ENCODE peak calls at places on chromosomes 3 and 15, in four cellular contexts. Q, C, J and X are unnamed samples.

GRCh38 chr3:86269364-86270155 is 721.4 kb downstream of the VGLL3 start:
- DNase-seq in Q (no peak), C (no peak), J (no peak), X (no peak)

GRCh38 chr3:72155391-72156064 is 370.6 kb upstream of the PROK2 start:
- DNase-seq in J (peak; percentile 94), Q (peak; percentile 97), C (peak; percentile 94), X (no peak)

GRCh38 chr15:30973379-30973778 is 18.0 kb downstream of the MTMR10 start:
- DNase-seq in Q (no peak), J (no peak), C (no peak), X (no peak)

GRCh38 chr15:40357723-40358491 is at the start of gene DISP2:
- DNase-seq in Q (peak; percentile 76), J (peak; percentile 59), C (peak; percentile 86), X (peak; percentile 88)

GRCh38 chr15:78640840-78641733 is at the start of gene CHRNB4:
- DNase-seq in C (peak; percentile 41), J (no peak), Q (peak; percentile 27), X (no peak)

GRCh38 chr15:40937762-40938529 is 8.8 kb downstream of the DLL4 start:
- DNase-seq in C (no peak), Q (no peak), J (no peak), X (peak; percentile 37)

GRCh38 chr3:64856953-64857516 is 169.2 kb upstream of the ADAMTS9 start:
- DNase-seq in C (no peak), J (no peak), Q (no peak), X (no peak)

GRCh38 chr3:175009294-175009693 is 150.2 kb downstream of the NAALADL2 start:
- DNase-seq in Q (no peak), J (no peak), C (no peak), X (no peak)

GRCh38 chr3:161914703-161915102 is 418.1 kb downstream of the OTOL1 start:
- DNase-seq in C (peak; percentile 81), J (peak; percentile 81), Q (peak; percentile 77), X (peak; percentile 10)

GRCh38 chr3:152159328-152159727 is 109.4 kb upstream of the MBNL1 start:
- DNase-seq in C (peak; percentile 50), Q (peak; percentile 67), J (peak; percentile 87), X (no peak)

GRCh38 chr3:125479091-125479490 is 40.9 kb downstream of the SNX4 start:
- DNase-seq in C (no peak), J (peak; percentile 7), Q (no peak), X (no peak)

GRCh38 chr3:94967196-94967595 is 904.3 kb downstream of the NSUN3 start:
- DNase-seq in C (no peak), Q (no peak), J (no peak), X (no peak)

GRCh38 chr3:117589454-117589853 is 879.9 kb downstream of the TUSC7 start:
- DNase-seq in C (no peak), J (no peak), Q (no peak), X (no peak)

GRCh38 chr3:141830508-141830907 is 45.9 kb upstream of the ATP1B3 start:
- DNase-seq in C (peak; percentile 60), J (no peak), Q (peak; percentile 75), X (no peak)

GRCh38 chr15:100671858-100672543 is 69.6 kb downstream of the ASB7 start:
- DNase-seq in C (peak; percentile 68), J (peak; percentile 33), Q (peak; percentile 58), X (no peak)

GRCh38 chr15:31153531-31153930 is 52.0 kb upstream of the TRPM1 start:
- DNase-seq in J (no peak), Q (no peak), C (no peak), X (no peak)

GRCh38 chr3:24145481-24145880 is 200.4 kb downstream of the NR1D2 start:
- DNase-seq in C (peak; percentile 20), J (no peak), Q (peak; percentile 9), X (no peak)

GRCh38 chr3:42149537-42150426 is 58.6 kb downstream of the TRAK1 start:
- DNase-seq in C (no peak), J (no peak), Q (no peak), X (no peak)

GRCh38 chr3:69409831-69410230 is 23.9 kb upstream of the FRMD4B start:
- DNase-seq in Q (no peak), C (no peak), J (no peak), X (no peak)

GRCh38 chr15:77830041-77830440 is 197.3 kb upstream of the LINGO1 start:
- DNase-seq in C (peak; percentile 86), Q (peak; percentile 55), J (peak; percentile 37), X (no peak)

GRCh38 chr3:134965849-134966248 is 170.8 kb downstream of the EPHB1 start:
- DNase-seq in J (no peak), Q (no peak), C (no peak), X (no peak)

GRCh38 chr3:105823149-105823866 is 45.5 kb downstream of the CBLB start:
- DNase-seq in Q (peak; percentile 88), C (peak; percentile 85), J (peak; percentile 93), X (no peak)

GRCh38 chr3:3141939-3142338 is 15.2 kb downstream of the TRNT1 start:
- DNase-seq in Q (no peak), J (no peak), C (peak; percentile 8), X (no peak)

GRCh38 chr3:175941352-175941751 is 1082.2 kb downstream of the NAALADL2 start:
- DNase-seq in Q (peak; percentile 8), C (peak; percentile 21), J (no peak), X (peak; percentile 54)

GRCh38 chr15:93037341-93038063 is 51.5 kb downstream of the RGMA start:
- DNase-seq in C (peak; percentile 55), J (peak; percentile 25), Q (peak; percentile 39), X (no peak)

GRCh38 chr15:65824031-65824743 is 32.1 kb upstream of the DENND4A start:
- DNase-seq in Q (peak; percentile 83), C (peak; percentile 82), J (peak; percentile 60), X (peak; percentile 77)

GRCh38 chr15:73849641-73850040 is 23.7 kb upstream of the TBC1D21 start:
- DNase-seq in J (no peak), C (no peak), Q (no peak), X (no peak)

GRCh38 chr3:41907330-41908073 is 54.4 kb downstream of the ULK4 start:
- DNase-seq in J (peak; percentile 31), C (peak; percentile 6), Q (peak; percentile 40), X (peak; percentile 3)

GRCh38 chr3:4995500-4996053 is 16.3 kb downstream of the BHLHE40 start:
- DNase-seq in J (peak; percentile 77), Q (peak; percentile 65), C (peak; percentile 58), X (no peak)

GRCh38 chr3:15450611-15451467 is 23.4 kb downstream of the EAF1 start:
- DNase-seq in C (no peak), Q (no peak), J (no peak), X (no peak)

GRCh38 chr15:40787344-40787841 is 17.6 kb downstream of the C15orf62 start:
- DNase-seq in C (peak; percentile 84), Q (peak; percentile 78), J (peak; percentile 49), X (no peak)

GRCh38 chr15:100807028-100807427 is 72.6 kb upstream of the ALDH1A3 start:
- DNase-seq in C (no peak), J (no peak), Q (no peak), X (no peak)

GRCh38 chr15:76433798-76434400 is 97.3 kb downstream of the ISL2 start:
- DNase-seq in J (no peak), C (no peak), Q (peak; percentile 24), X (peak; percentile 33)

DNA sequence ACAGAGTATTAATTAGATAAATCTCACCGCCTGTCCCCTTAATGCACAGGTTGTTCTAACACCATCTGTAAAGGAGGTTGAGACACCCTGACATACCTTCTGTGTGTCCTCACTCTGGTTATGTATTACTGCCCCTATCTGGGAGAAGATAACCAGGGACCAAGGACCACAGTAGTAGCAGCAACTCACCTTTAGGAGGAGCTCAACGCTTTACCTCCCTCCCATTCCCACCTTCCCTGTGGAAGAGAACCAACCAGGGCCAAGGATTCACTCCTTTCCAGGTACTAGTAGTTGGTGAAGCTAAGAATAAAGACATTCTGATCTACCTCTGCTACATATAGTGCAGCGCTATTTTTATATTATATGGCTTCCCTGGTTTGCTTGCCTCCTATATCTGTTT is 232.6 kb downstream of the MEX3B start:
- DNase-seq in C (no peak), Q (no peak), J (no peak), X (no peak)
- TF ChIP-seq CTCF in C (no peak), Q (no peak), J (peak; percentile 38), X (peak; percentile 24)

DNA sequence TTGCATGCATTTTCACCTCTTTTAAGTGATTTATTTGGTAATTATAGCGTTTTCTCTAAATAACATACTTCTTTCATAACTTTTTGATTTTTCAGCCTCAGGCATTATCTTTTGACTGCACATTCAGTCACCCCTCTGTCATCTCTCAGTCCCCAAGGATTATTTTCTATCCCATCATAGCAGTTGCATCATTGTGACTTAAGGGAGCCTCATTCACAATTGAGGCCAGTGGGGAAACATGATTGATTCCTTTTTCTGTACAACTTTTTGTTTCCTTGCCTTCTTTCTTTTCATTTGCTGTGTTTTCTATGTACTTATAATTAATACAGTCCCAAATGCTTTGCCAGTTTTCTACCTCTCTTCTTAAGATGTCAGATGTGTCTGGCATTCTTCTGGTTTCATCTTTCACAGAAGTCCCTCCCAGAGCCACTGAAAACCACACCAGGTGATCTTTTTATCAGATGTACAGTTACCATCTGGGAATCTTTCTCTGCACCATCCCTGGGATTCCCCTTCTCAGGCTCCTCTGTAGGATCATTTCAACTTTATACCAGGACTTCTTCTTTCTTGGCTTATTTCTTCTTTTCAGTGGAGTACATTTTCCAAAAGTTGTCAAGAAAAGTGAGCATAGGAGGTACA is 151.4 kb downstream of the RAP2B start:
- DNase-seq in J (peak; percentile 48), Q (no peak), C (no peak), X (no peak)
- H3K4me3 ChIP-seq in J (no peak overlapping the region), Q (no peak overlapping the region), C (no peak overlapping the region), X (no peak overlapping the region)

DNA sequence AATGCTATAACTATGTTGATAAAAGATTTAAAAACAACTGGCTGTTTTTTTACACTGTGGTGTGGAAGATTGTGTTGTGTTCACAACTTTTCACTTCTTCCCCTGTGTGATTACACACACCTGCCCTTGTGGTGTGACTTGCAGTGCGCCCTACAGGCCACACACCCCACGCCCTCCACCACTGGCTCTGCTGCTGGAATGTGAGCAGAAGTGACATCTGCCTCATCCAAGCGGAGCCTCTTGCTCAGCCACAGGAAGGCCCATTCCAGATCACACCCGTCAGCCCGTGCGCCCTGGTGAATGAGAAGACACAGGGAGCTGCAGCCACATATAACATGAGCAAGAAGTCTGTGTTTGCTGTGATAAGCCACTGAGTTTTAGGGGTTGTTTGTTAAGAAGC is 7.0 kb downstream of the CCR2 start:
- DNase-seq in J (no peak), C (no peak), Q (no peak), X (no peak)
- TF ChIP-seq CTCF in J (no peak), C (no peak), Q (no peak), X (no peak)

DNA sequence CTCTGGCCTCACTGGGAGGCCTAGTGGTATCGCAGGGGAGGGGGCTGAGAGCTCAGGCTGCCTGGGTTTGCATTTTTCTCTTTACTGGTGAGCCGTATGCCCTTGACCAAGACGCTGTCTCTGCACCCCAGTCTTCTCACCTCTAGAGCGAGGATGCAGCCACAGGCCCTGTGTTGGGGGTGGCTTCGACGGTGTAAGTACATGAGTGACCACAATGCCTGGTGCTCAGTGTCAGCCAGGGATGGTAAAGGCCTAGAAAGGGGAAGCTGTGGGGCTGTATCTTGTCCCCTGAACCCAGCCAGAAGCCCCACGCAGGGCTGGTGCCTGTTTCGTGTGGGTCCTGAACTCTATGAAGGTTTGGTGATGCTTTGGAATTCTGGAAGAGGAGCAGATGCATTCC is 19.8 kb downstream of the SYNM start:
- DNase-seq in Q (no peak), J (no peak), C (no peak), X (no peak)
- H3K4me3 ChIP-seq in Q (no peak overlapping the region), J (no peak overlapping the region), C (no peak overlapping the region), X (no peak overlapping the region)